ENCODE peak calls at places on chromosomes 4 and X, in six cellular contexts. E is K562, N is cardiac muscle cell, X is aorta, I is NCI-H2081, H is HT1080. R is an unnamed sample.
A peak's percentile ranks its signal among the peaks of the same experiment; 100 is the strongest.

GRCh38 chr4:55071951-55072350 is 53.4 kb downstream of the KDR start:
- DNase-seq in N (no peak), H (no peak), I (no peak), E (no peak), X (no peak), R (no peak)

GRCh38 chrX:24426340-24426913 is 38.7 kb upstream of the PDK3 start:
- DNase-seq in X (no peak), H (peak; percentile 8), E (peak; percentile 2), I (no peak), N (peak; percentile 29), R (no peak)

GRCh38 chr4:184263910-184264732 is 46.4 kb upstream of the ENPP6 start:
- DNase-seq in N (peak; percentile 95), I (peak; percentile 87), X (peak; percentile 98), H (peak; percentile 88), E (peak; percentile 95), R (peak; percentile 97)

GRCh38 chr4:26713563-26714145 is 129.8 kb downstream of the TBC1D19 start:
- DNase-seq in E (no peak), H (no peak), X (no peak), I (no peak), N (no peak), R (no peak)

GRCh38 chr4:26028793-26029511 is 114.9 kb downstream of the SMIM20 start:
- DNase-seq in H (no peak), I (no peak), E (peak; percentile 37), N (peak; percentile 81), X (peak; percentile 93), R (no peak)

GRCh38 chr4:47203593-47203992 is 172.2 kb downstream of the GABRB1 start:
- DNase-seq in E (no peak), X (no peak), H (no peak), I (no peak), N (no peak), R (no peak)

GRCh38 chr4:122758033-122758432 is 25.5 kb downstream of the BBS12 start:
- DNase-seq in I (peak; percentile 11), E (peak; percentile 72), H (peak; percentile 54), N (peak; percentile 58), X (no peak), R (peak; percentile 55)

GRCh38 chr4:3819210-3819919 is 53.2 kb downstream of the ADRA2C start:
- DNase-seq in I (no peak), E (no peak), N (no peak), H (no peak), X (peak; percentile 59), R (no peak)

GRCh38 chr4:183429489-183429888 is 14.9 kb upstream of the CDKN2AIP start:
- DNase-seq in N (no peak), E (no peak), I (no peak), X (no peak), H (no peak), R (no peak)

GRCh38 chrX:84796321-84796720 is 207.4 kb upstream of the APOOL start:
- DNase-seq in I (no peak), X (no peak), N (no peak), E (no peak), H (no peak), R (no peak)

GRCh38 chr4:8016527-8016926 is 76.9 kb upstream of the AFAP1 start:
- DNase-seq in X (no peak), I (no peak), E (peak; percentile 33), N (peak; percentile 47), H (no peak), R (no peak)

GRCh38 chr4:3447431-3448395 is 5.9 kb downstream of the HGFAC start:
- DNase-seq in X (no peak), E (no peak), N (no peak), H (no peak), I (no peak), R (no peak)

GRCh38 chr4:41009411-41009810 is 204.9 kb downstream of the APBB2 start:
- DNase-seq in X (no peak), N (peak; percentile 52), H (peak; percentile 76), I (peak; percentile 74), E (no peak), R (no peak)

GRCh38 chr4:101198741-101199339 is 148.5 kb downstream of the PPP3CA start:
- DNase-seq in N (no peak), I (peak; percentile 95), X (no peak), E (no peak), H (no peak), R (no peak)

GRCh38 chr4:25013756-25014737 is 16.7 kb downstream of the LGI2 start:
- DNase-seq in X (no peak), N (no peak), E (no peak), H (no peak), I (no peak), R (no peak)

GRCh38 chr4:159077702-159078495 is 25.0 kb upstream of the RAPGEF2 start:
- DNase-seq in N (peak; percentile 3), X (no peak), E (no peak), I (no peak), H (no peak), R (peak; percentile 24)

GRCh38 chr4:3212391-3213100 is 36.4 kb upstream of the MSANTD1 start:
- DNase-seq in X (peak; percentile 39), N (no peak), H (no peak), I (no peak), E (no peak), R (no peak)

GRCh38 chr4:7737752-7738457 is 201.8 kb downstream of the AFAP1 start:
- DNase-seq in H (no peak), I (no peak), X (no peak), E (no peak), N (no peak), R (no peak)

GRCh38 chr4:80183196-80184052 is 13.9 kb upstream of the PRDM8 start:
- DNase-seq in X (peak; percentile 82), E (no peak), I (no peak), H (peak; percentile 35), N (peak; percentile 16), R (peak; percentile 29)

GRCh38 chrX:110044531-110045249 is 41.8 kb downstream of the TMEM164 start:
- DNase-seq in E (no peak), H (no peak), N (no peak), X (no peak), I (peak; percentile 22), R (peak; percentile 80)

GRCh38 chr4:145179201-145179860 is 1.1 kb downstream of the OTUD4 start:
- DNase-seq in N (peak; percentile 63), E (peak; percentile 82), X (peak; percentile 93), I (peak; percentile 52), H (peak; percentile 52), R (peak; percentile 67)

GRCh38 chrX:68672581-68673318 is 25.3 kb downstream of the STARD8 start:
- DNase-seq in I (no peak), H (no peak), E (no peak), N (no peak), X (no peak), R (no peak)

GRCh38 chrX:154602766-154603437 is 16.2 kb downstream of the CTAG1B start:
- DNase-seq in N (no peak), I (no peak), H (no peak), E (no peak), X (no peak), R (no peak)

GRCh38 chrX:133335027-133335426 is 80.3 kb downstream of the GPC4 start:
- DNase-seq in N (peak; percentile 36), I (peak; percentile 31), H (no peak), E (peak; percentile 23), X (no peak), R (peak; percentile 30)

GRCh38 chr4:98638661-98639060 is 19.8 kb downstream of the TSPAN5 start:
- DNase-seq in N (no peak), I (no peak), X (no peak), E (no peak), H (peak; percentile 65), R (no peak)

GRCh38 chr4:114417214-114417613 is 181.4 kb upstream of the UGT8 start:
- DNase-seq in H (peak; percentile 8), E (peak; percentile 6), X (no peak), I (peak; percentile 59), N (no peak), R (no peak)

GRCh38 chrX:101417981-101418841 is 10.2 kb downstream of the HNRNPH2 start:
- DNase-seq in E (no peak), H (peak; percentile 20), I (no peak), N (peak; percentile 48), X (peak; percentile 90), R (peak; percentile 67)

GRCh38 chrX:109187473-109188168 is 294.3 kb downstream of the GUCY2F start:
- DNase-seq in I (no peak), H (no peak), E (no peak), X (no peak), N (no peak), R (no peak)

GRCh38 chr4:186587416-186588018 is 32.1 kb upstream of the MTNR1A start:
- DNase-seq in E (peak; percentile 79), N (peak; percentile 76), I (peak; percentile 5), H (peak; percentile 47), X (peak; percentile 91), R (peak; percentile 64)

GRCh38 chrX:120205816-120206753 is 44.5 kb upstream of the ZBTB33 start:
- DNase-seq in H (no peak), I (no peak), E (no peak), N (no peak), X (peak; percentile 57), R (peak; percentile 75)

GRCh38 chr4:101660607-101661006 is 129.9 kb upstream of the BANK1 start:
- DNase-seq in X (no peak), H (no peak), I (no peak), E (no peak), N (no peak), R (no peak)

GRCh38 chr4:84496356-84497219 is 2.5 kb downstream of the NKX6-1 start:
- DNase-seq in I (no peak), H (no peak), E (no peak), N (peak; percentile 38), X (no peak), R (no peak)

GRCh38 chr4:127623755-127624087 is 9.0 kb upstream of the INTU start:
- DNase-seq in I (no peak), X (peak; percentile 84), N (peak; percentile 47), H (no peak), E (no peak), R (peak; percentile 20)

GRCh38 chr4:20028694-20029093 is 223.0 kb upstream of the SLIT2 start:
- DNase-seq in H (peak; percentile 82), X (no peak), N (no peak), E (no peak), I (no peak), R (no peak)

GRCh38 chr4:184345573-184345922 is 127.9 kb upstream of the ENPP6 start:
- DNase-seq in I (no peak), E (peak; percentile 25), X (no peak), H (no peak), N (no peak), R (peak; percentile 94)

GRCh38 chrX:42219231-42219630 is 295.9 kb upstream of the CASK start:
- DNase-seq in I (no peak), E (no peak), X (no peak), N (peak; percentile 17), H (peak; percentile 62), R (peak; percentile 43)

GRCh38 chrX:119692241-119693031 is 532 bp downstream of the SEPTIN6 start:
- DNase-seq in X (peak; percentile 78), N (peak; percentile 54), E (peak; percentile 73), H (peak; percentile 18), I (peak; percentile 51), R (peak; percentile 14)

GRCh38 chr4:159146454-159146853 is 43.6 kb downstream of the RAPGEF2 start:
- DNase-seq in I (no peak), E (no peak), X (no peak), N (no peak), H (no peak), R (no peak)

GRCh38 chr4:183354213-183354612 is 32.0 kb upstream of the CLDN24 start:
- DNase-seq in E (peak; percentile 18), N (no peak), X (no peak), I (peak; percentile 15), H (no peak), R (no peak)